ENCODE peak calls at places on chromosomes 7 and 10, in seven cellular contexts. R is PC-3, P is GM23338, A is hepatocyte, Z is neural progenitor cell, B is HCT116, F is GM23248. K is an unnamed sample.

GRCh38 chr10:17062493-17063487 is 66.8 kb downstream of the CUBN start:
- DNase-seq in R (peak), P (no peak), A (peak), Z (peak), B (peak), F (peak), K (no peak)

GRCh38 chr7:43454936-43455518 is 127.9 kb upstream of the STK17A start:
- DNase-seq in R (peak), P (peak), A (peak), Z (peak), B (peak), F (peak), K (peak)

GRCh38 chr10:93173867-93174845 is 100.5 kb downstream of the CYP26A1 start:
- DNase-seq in R (peak), P (no peak), A (peak), Z (no peak), B (no peak), F (no peak), K (no peak)

GRCh38 chr7:108062250-108063014 is 59.5 kb upstream of the LAMB1 start:
- DNase-seq in R (peak), P (no peak), A (no peak), Z (no peak), B (no peak), F (peak), K (no peak)

GRCh38 chr7:47581821-47582747 is at the start of gene TNS3:
- DNase-seq in R (peak), P (peak), A (peak), Z (peak), B (no peak), F (peak), K (peak)

GRCh38 chr10:100598166-100598565 is 62.4 kb downstream of the HIF1AN start:
- DNase-seq in R (no peak), P (no peak), A (no peak), Z (no peak), B (no peak), F (no peak), K (no peak)

GRCh38 chr7:124566576-124566975 is 199.0 kb downstream of the GPR37 start:
- DNase-seq in R (peak), P (peak), A (no peak), Z (peak), B (no peak), F (no peak), K (no peak)

GRCh38 chr10:49138361-49138891 is 4.6 kb upstream of the FAM170B start:
- DNase-seq in R (no peak), P (no peak), A (peak), Z (no peak), B (no peak), F (peak), K (no peak)

GRCh38 chr7:29496355-29497020 is 67.1 kb upstream of the PRR15 start:
- DNase-seq in R (no peak), P (no peak), A (no peak), Z (no peak), B (no peak), F (no peak), K (no peak)

GRCh38 chr7:44449531-44449930 is 40.9 kb downstream of the NUDCD3 start:
- DNase-seq in R (no peak), P (no peak), A (no peak), Z (no peak), B (no peak), F (peak), K (no peak)

GRCh38 chr10:4661572-4662255 is 164.3 kb upstream of the AKR1E2 start:
- DNase-seq in R (no peak), P (no peak), A (peak), Z (no peak), B (no peak), F (peak), K (no peak)

GRCh38 chr10:98028168-98028770 is 2.2 kb downstream of the CRTAC1 start:
- DNase-seq in R (peak), P (peak), A (peak), Z (peak), B (peak), F (peak), K (peak)

GRCh38 chr7:77419102-77419501 is 3.0 kb upstream of the GSAP start:
- DNase-seq in R (no peak), P (no peak), A (no peak), Z (no peak), B (no peak), F (no peak), K (no peak)

GRCh38 chr7:94547128-94547527 is 37.5 kb downstream of the CASD1 start:
- DNase-seq in R (no peak), P (no peak), A (no peak), Z (no peak), B (no peak), F (no peak), K (no peak)
- TF ChIP-seq EZH2phosphoT487 in R (no peak), P (no peak), A (no peak), Z (no peak), B (no peak), F (no peak), K (no peak)

DNA sequence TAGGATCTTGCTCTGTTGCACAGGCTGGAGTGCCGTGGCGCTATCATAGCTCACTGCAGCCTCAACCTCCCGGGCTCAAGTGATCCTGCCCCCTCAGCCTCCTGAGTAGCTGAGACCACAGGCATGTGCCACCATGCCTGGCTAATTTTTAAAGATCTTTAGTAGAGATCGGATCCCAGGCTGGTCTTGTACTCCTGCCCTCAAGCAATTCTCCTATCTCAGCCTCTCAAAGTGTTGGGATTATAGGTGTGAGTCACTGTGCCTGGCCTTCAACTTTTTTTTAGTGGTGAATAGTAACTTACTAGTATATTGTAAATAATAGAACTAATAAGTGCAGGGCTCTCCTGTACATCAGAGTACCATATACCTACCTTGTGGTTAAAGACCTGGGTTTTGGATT is 52.1 kb upstream of the LMTK2 start:
- DNase-seq in R (peak), P (no peak), A (peak), Z (no peak), B (no peak), F (no peak), K (no peak)
- TF ChIP-seq EZH2phosphoT487 in R (no peak), P (no peak), A (no peak), Z (no peak), B (no peak), F (no peak), K (no peak)

GRCh38 chr10:124091646-124092269 is 1.6 kb downstream of the CHST15 start:
- DNase-seq in R (no peak), P (peak), A (peak), Z (peak), B (no peak), F (peak), K (peak)
- TF ChIP-seq EZH2phosphoT487 in R (no peak), P (no peak), A (no peak), Z (peak), B (no peak), F (peak), K (no peak)

GRCh38 chr10:132659206-132660091 is 121.9 kb downstream of the INPP5A start:
- DNase-seq in R (no peak), P (no peak), A (no peak), Z (no peak), B (no peak), F (no peak), K (no peak)
- TF ChIP-seq EZH2phosphoT487 in R (no peak), P (no peak), A (no peak), Z (no peak), B (no peak), F (no peak), K (no peak)

DNA sequence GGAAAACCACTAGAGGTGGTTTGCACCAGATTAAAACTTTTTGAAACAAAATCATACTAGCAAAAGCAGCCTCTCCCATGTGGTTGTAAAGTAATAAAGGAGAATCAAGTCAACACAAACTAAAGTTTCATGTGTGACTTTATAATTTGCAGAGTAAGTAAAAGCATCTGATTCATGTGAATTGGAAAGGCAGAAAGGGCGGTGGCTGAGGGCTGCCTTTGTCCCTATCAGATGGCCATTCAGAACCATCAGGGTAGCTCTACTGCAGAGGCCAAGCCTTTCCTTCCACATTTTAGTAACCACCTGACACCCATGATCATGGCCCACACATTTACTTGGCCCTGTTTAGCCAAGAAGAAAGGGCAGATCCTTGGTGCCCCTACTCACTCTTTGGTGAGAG is 15.7 kb downstream of the WNT16 start:
- DNase-seq in R (no peak), P (no peak), A (no peak), Z (no peak), B (no peak), F (no peak), K (no peak)
- TF ChIP-seq EZH2phosphoT487 in R (no peak), P (no peak), A (no peak), Z (no peak), B (no peak), F (no peak), K (no peak)

GRCh38 chr10:13120786-13121499 is 21.0 kb downstream of the OPTN start:
- DNase-seq in R (no peak), P (no peak), A (no peak), Z (no peak), B (no peak), F (no peak), K (no peak)

GRCh38 chr10:13115832-13116793 is 16.1 kb downstream of the OPTN start:
- DNase-seq in R (no peak), P (no peak), A (no peak), Z (no peak), B (no peak), F (no peak), K (no peak)

GRCh38 chr10:13118784-13119133 is 18.8 kb downstream of the OPTN start:
- DNase-seq in R (no peak), P (no peak), A (no peak), Z (no peak), B (no peak), F (no peak), K (no peak)

GRCh38 chr10:13117842-13118783 is 18.1 kb downstream of the OPTN start:
- DNase-seq in R (no peak), P (no peak), A (no peak), Z (no peak), B (no peak), F (no peak), K (no peak)

GRCh38 chr10:13121500-13121854 is 21.5 kb downstream of the OPTN start:
- DNase-seq in R (no peak), P (no peak), A (no peak), Z (no peak), B (no peak), F (no peak), K (no peak)
- TF ChIP-seq EZH2phosphoT487 in R (no peak), P (no peak), A (no peak), Z (no peak), B (no peak), F (no peak), K (no peak)

K was measured in MM.1S.